ENCODE peak calls at places on chromosomes 4 and X, in ten cellular contexts. B, G, A, N, V, M, X, C, I and K are unnamed samples.
A peak's percentile ranks its signal among the peaks of the same experiment; 100 is the strongest.

GRCh38 chrX:13778916-13779315 is 38.0 kb downstream of the GPM6B start:
- DNase-seq in V (no peak), A (peak; percentile 65), X (no peak), N (no peak), I (no peak), B (no peak), G (no peak), C (no peak), M (peak; percentile 16), K (no peak)

GRCh38 chrX:20211261-20211786 is 55.4 kb downstream of the RPS6KA3 start:
- DNase-seq in X (no peak), V (no peak), N (no peak), A (no peak), G (no peak), M (no peak), C (no peak), B (no peak), I (no peak), K (no peak)

GRCh38 chr4:87270144-87270543 is 49.7 kb upstream of the KLHL8 start:
- DNase-seq in I (no peak), V (no peak), X (peak; percentile 52), N (no peak), M (peak; percentile 3), B (peak; percentile 60), G (peak; percentile 32), A (peak; percentile 81), C (no peak), K (no peak)

GRCh38 chr4:184473515-184474260 is 662 bp downstream of the IRF2 start:
- DNase-seq in X (peak; percentile 39), M (no peak), B (peak; percentile 64), G (peak; percentile 63), C (peak; percentile 25), I (no peak), N (peak; percentile 68), A (peak; percentile 52), V (peak; percentile 50), K (no peak)

GRCh38 chr4:162787120-162787519 is 379.6 kb downstream of the NAF1 start:
- DNase-seq in G (no peak), I (no peak), V (no peak), M (no peak), A (no peak), B (no peak), C (no peak), X (no peak), N (no peak), K (no peak)

GRCh38 chr4:39406763-39407583 is at the start of gene KLB:
- DNase-seq in V (peak; percentile 69), M (no peak), I (no peak), X (no peak), C (no peak), N (no peak), B (peak; percentile 78), G (peak; percentile 2), A (no peak), K (no peak)

GRCh38 chr4:70365479-70365878 is 4.9 kb downstream of the SMR3A start:
- DNase-seq in B (peak; percentile 6), N (no peak), M (no peak), C (no peak), I (no peak), A (no peak), X (peak; percentile 39), V (no peak), G (no peak), K (no peak)

GRCh38 chr4:47642985-47643745 is 158.1 kb downstream of the ATP10D start:
- DNase-seq in A (peak; percentile 58), B (no peak), X (no peak), M (no peak), C (no peak), I (no peak), N (no peak), G (no peak), V (no peak), K (no peak)

GRCh38 chr4:16158504-16158852 is 67.8 kb downstream of the TAPT1 start:
- DNase-seq in V (peak; percentile 87), M (no peak), I (no peak), C (no peak), N (no peak), X (no peak), B (peak; percentile 64), A (no peak), G (peak; percentile 18), K (no peak)

GRCh38 chr4:165580379-165580905 is 201.6 kb downstream of the CPE start:
- DNase-seq in G (peak; percentile 42), N (no peak), M (peak; percentile 14), V (no peak), A (peak; percentile 94), I (no peak), B (peak; percentile 30), C (no peak), X (no peak), K (no peak)

GRCh38 chr4:68864438-68865177 is 48.8 kb downstream of the UGT2B10 start:
- DNase-seq in M (no peak), G (no peak), N (no peak), B (peak; percentile 73), X (no peak), A (no peak), I (no peak), V (peak; percentile 80), C (no peak), K (no peak)

GRCh38 chr4:104973708-104974107 is 173.0 kb upstream of the TET2 start:
- DNase-seq in G (no peak), X (no peak), B (no peak), A (no peak), N (no peak), I (no peak), V (no peak), M (no peak), C (no peak), K (no peak)

GRCh38 chrX:47607091-47607490 is 12.6 kb downstream of the SYN1 start:
- DNase-seq in V (no peak), I (no peak), N (no peak), M (no peak), B (no peak), C (no peak), X (no peak), A (peak; percentile 60), G (no peak), K (no peak)

GRCh38 chr4:2948895-2949781 is 14.1 kb downstream of the NOP14 start:
- DNase-seq in G (peak; percentile 51), M (no peak), X (no peak), C (no peak), V (no peak), N (no peak), B (peak; percentile 57), I (no peak), A (no peak), K (no peak)

GRCh38 chrX:259692-260355 is 21.4 kb upstream of the PLCXD1 start:
- DNase-seq in V (peak; percentile 26), B (no peak), G (no peak), X (no peak), N (no peak), I (no peak), M (no peak), C (no peak), A (no peak), K (no peak)